ENCODE peak calls at places on chromosomes 3 and 15, in four cellular contexts. Z, W, A and X are unnamed samples. For H3K4me1, the result is how much of the 10 kb centered on the place peaks cover.

GRCh38 chr3:32820971-32821685 is 3.3 kb downstream of the TRIM71 start:
- DNase-seq in Z (no peak), W (no peak), A (no peak), X (no peak)

GRCh38 chr3:37957185-37957936 is 33.2 kb upstream of the VILL start:
- DNase-seq in Z (no peak), A (no peak), W (no peak), X (no peak)

GRCh38 chr15:98425173-98425572 is 223.2 kb upstream of the IGF1R start:
- DNase-seq in Z (no peak), W (no peak), A (no peak), X (no peak)

GRCh38 chr15:81222007-81222406 is 25.3 kb downstream of the IL16 start:
- DNase-seq in Z (no peak), A (no peak), W (no peak), X (no peak)

GRCh38 chr15:46297766-46298165 is 662.9 kb downstream of the SQOR start:
- DNase-seq in W (peak), Z (no peak), A (no peak), X (no peak)

GRCh38 chr3:111369953-111370352 is 172.0 kb upstream of the CD96 start:
- DNase-seq in A (no peak), Z (no peak), W (no peak), X (no peak)

GRCh38 chr15:48396020-48396419 is 64.8 kb downstream of the DUT start:
- DNase-seq in Z (no peak), A (no peak), W (no peak), X (no peak)

GRCh38 chr3:115518100-115518852 is 105.0 kb upstream of the GAP43 start:
- DNase-seq in Z (peak), A (no peak), W (no peak), X (no peak)

GRCh38 chr15:37518436-37518835 is 416.0 kb upstream of the TMCO5A start:
- DNase-seq in Z (no peak), W (no peak), A (no peak), X (no peak)

GRCh38 chr3:142861926-142862325 is 27.0 kb downstream of the PCOLCE2 start:
- DNase-seq in A (no peak), W (no peak), Z (no peak), X (no peak)

GRCh38 chr15:24269166-24269571 is 406.4 kb upstream of the NPAP1 start:
- DNase-seq in A (peak), Z (no peak), W (no peak), X (no peak)

GRCh38 chr3:136437006-136437405 is 186.9 kb downstream of the PCCB start:
- DNase-seq in W (no peak), A (no peak), Z (no peak), X (no peak)

GRCh38 chr3:100810671-100811070 is 101.4 kb downstream of the TFG start:
- DNase-seq in A (no peak), Z (no peak), W (no peak), X (no peak)

GRCh38 chr3:43894176-43895049 is 203.7 kb downstream of the ABHD5 start:
- DNase-seq in A (peak), Z (peak), W (peak), X (no peak)

GRCh38 chr3:144760831-144761230 is 789.2 kb downstream of the DIPK2A start:
- DNase-seq in A (no peak), Z (no peak), W (no peak), X (no peak)

GRCh38 chr3:190060401-190060800 is 60.3 kb downstream of the P3H2 start:
- DNase-seq in Z (no peak), W (no peak), A (no peak), X (no peak)

GRCh38 chr3:47910777-47911440 is 105.3 kb downstream of the MAP4 start:
- DNase-seq in W (no peak), A (no peak), Z (no peak), X (no peak)

GRCh38 chr15:40128746-40129660 is 20.3 kb upstream of the BMF start:
- DNase-seq in A (no peak), Z (no peak), W (no peak), X (no peak)

GRCh38 chr3:42228796-42229195 is 37.2 kb downstream of the CCK start:
- DNase-seq in Z (no peak), A (no peak), W (peak), X (no peak)

GRCh38 chr3:154050766-154051165 is 70.4 kb upstream of the ARHGEF26 start:
- DNase-seq in Z (no peak), A (no peak), W (no peak), X (no peak)

GRCh38 chr3:186514296-186515002 is 29.7 kb downstream of the CRYGS start:
- DNase-seq in A (no peak), Z (no peak), W (no peak), X (no peak)

GRCh38 chr3:182980204-182981037 is at the start of gene DCUN1D1:
- DNase-seq in A (peak), W (peak), Z (peak), X (peak)

GRCh38 chr15:89395996-89396395 is 61.4 kb upstream of the POLG start:
- DNase-seq in A (no peak), W (no peak), Z (no peak), X (no peak)

GRCh38 chr15:52791776-52792175 is 1.6 kb upstream of the ONECUT1 start:
- DNase-seq in A (no peak), Z (no peak), W (no peak), X (no peak)

GRCh38 chr3:71225951-71226564 is 357.5 kb downstream of the FOXP1 start:
- DNase-seq in A (no peak), W (no peak), Z (no peak), X (no peak)

GRCh38 chr3:174937488-174937887 is 78.4 kb downstream of the NAALADL2 start:
- DNase-seq in W (no peak), A (no peak), Z (no peak), X (no peak)

GRCh38 chr3:182479335-182479734 is 314.0 kb upstream of the ATP11B start:
- DNase-seq in A (no peak), Z (no peak), W (no peak), X (no peak)

GRCh38 chr15:48536681-48537091 is 108.8 kb downstream of the FBN1 start:
- DNase-seq in A (no peak), Z (no peak), W (no peak), X (no peak)

GRCh38 chr15:95425859-95426258 is 904.6 kb upstream of the NR2F2 start:
- DNase-seq in W (no peak), A (no peak), Z (no peak), X (no peak)

GRCh38 chr3:190516416-190516815 is 2.5 kb downstream of the IL1RAP start:
- DNase-seq in W (no peak), A (no peak), Z (no peak), X (no peak)

GRCh38 chr3:48400824-48401433 is 28.9 kb downstream of the FBXW12 start:
- DNase-seq in A (peak), Z (peak), W (peak), X (peak)

GRCh38 chr3:26078539-26078938 is 288.6 kb downstream of the OXSM start:
- DNase-seq in Z (no peak), A (no peak), W (no peak), X (no peak)

GRCh38 chr3:123025642-123026521 is 1.7 kb downstream of the SEMA5B start:
- DNase-seq in Z (no peak), A (no peak), W (no peak), X (no peak)

GRCh38 chr15:57551717-57552677 is 39.7 kb upstream of the MYZAP start:
- DNase-seq in A (no peak), W (no peak), Z (no peak), X (no peak)

GRCh38 chr3:157785071-157785826 is 282.0 kb upstream of the VEPH1 start:
- DNase-seq in A (no peak), W (no peak), Z (no peak), X (no peak)

GRCh38 chr15:24746094-24746493 is 70.5 kb downstream of the NPAP1 start:
- DNase-seq in Z (no peak), W (no peak), A (no peak), X (no peak)

GRCh38 chr15:76208786-76209424 is 102.4 kb downstream of the ETFA start:
- DNase-seq in W (no peak), A (no peak), Z (no peak), X (no peak)

GRCh38 chr3:30583973-30584372 is 22.4 kb upstream of the TGFBR2 start:
- DNase-seq in Z (no peak), W (no peak), A (no peak), X (no peak)

GRCh38 chr3:179589143-179589542 is 15.3 kb downstream of the MRPL47 start:
- DNase-seq in Z (no peak), W (no peak), A (no peak), X (no peak)

GRCh38 chr3:4163006-4163405 is 140.2 kb upstream of the SETMAR start:
- DNase-seq in A (no peak), Z (no peak), W (no peak), X (no peak)

GRCh38 chr3:4162132-4162531 is 141.0 kb upstream of the SETMAR start:
- DNase-seq in W (no peak), Z (no peak), A (no peak), X (no peak)

GRCh38 chr3:4166540-4166939 is 136.6 kb upstream of the SETMAR start:
- DNase-seq in W (no peak), Z (no peak), A (no peak), X (no peak)
- TF ChIP-seq CTCF in W (no peak), Z (no peak), A (no peak), X (no peak)

GRCh38 chr15:94239474-94239873 is 8.1 kb downstream of the MCTP2 start:
- DNase-seq in A (no peak), W (no peak), Z (no peak), X (no peak)
- H3K4me1 ChIP-seq in A (under half), W (half or more), Z (under half), X (under half)

GRCh38 chr3:61627768-61628185 is 66.4 kb downstream of the PTPRG start:
- DNase-seq in A (peak), W (no peak), Z (peak), X (no peak)

GRCh38 chr3:61628636-61629035 is 67.3 kb downstream of the PTPRG start:
- DNase-seq in Z (no peak), A (no peak), W (no peak), X (no peak)

GRCh38 chr3:61626484-61626883 is 65.1 kb downstream of the PTPRG start:
- DNase-seq in Z (no peak), W (no peak), A (no peak), X (no peak)

GRCh38 chr3:61631108-61631769 is 69.9 kb downstream of the PTPRG start:
- DNase-seq in W (peak), A (no peak), Z (no peak), X (no peak)

DNA sequence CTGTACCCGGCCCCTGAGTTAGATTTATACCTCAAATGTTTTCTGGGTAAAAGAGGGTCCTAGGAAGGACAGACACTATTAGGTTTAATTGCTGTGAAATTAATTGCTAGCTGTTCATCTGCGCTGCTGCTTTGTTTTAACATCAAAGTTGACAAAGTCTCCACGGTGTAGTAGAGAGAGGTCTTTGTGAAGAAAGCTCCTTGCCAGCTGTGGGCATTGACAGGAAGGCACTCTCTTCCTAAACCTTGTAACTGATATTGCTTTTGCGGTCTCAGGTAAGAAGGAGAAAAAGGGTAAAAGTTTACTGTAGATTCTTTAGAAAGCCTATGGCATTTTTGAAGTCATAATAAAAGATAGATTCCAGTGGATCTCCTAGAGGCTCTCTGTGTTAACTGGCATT is 68.1 kb downstream of the PTPRG start:
- DNase-seq in W (no peak), Z (no peak), A (no peak), X (no peak)
- TF ChIP-seq CTCF in W (no peak), Z (no peak), A (no peak), X (no peak)

GRCh38 chr3:21543380-21544075 is 207.5 kb downstream of the ZNF385D start:
- DNase-seq in W (no peak), Z (no peak), A (no peak), X (no peak)

GRCh38 chr3:21540265-21540664 is 210.7 kb downstream of the ZNF385D start:
- DNase-seq in Z (no peak), A (no peak), W (no peak), X (no peak)

GRCh38 chr3:21542656-21543379 is 208.2 kb downstream of the ZNF385D start:
- DNase-seq in W (no peak), A (no peak), Z (no peak), X (no peak)

GRCh38 chr3:21544076-21544462 is 206.9 kb downstream of the ZNF385D start:
- DNase-seq in A (no peak), Z (no peak), W (no peak), X (no peak)
- H3K4me1 ChIP-seq in A (under half), Z (under half), W (under half), X (under half)

GRCh38 chr15:75179773-75180140 is 21.9 kb upstream of the C15orf39 start:
- DNase-seq in W (no peak), Z (no peak), A (no peak), X (no peak)

GRCh38 chr15:75181780-75182179 is 19.9 kb upstream of the C15orf39 start:
- DNase-seq in Z (no peak), W (no peak), A (no peak), X (no peak)

GRCh38 chr15:75185271-75186029 is 16.2 kb upstream of the C15orf39 start:
- DNase-seq in A (no peak), W (no peak), Z (no peak), X (no peak)

GRCh38 chr15:75178938-75179772 is 22.5 kb upstream of the C15orf39 start:
- DNase-seq in A (no peak), W (no peak), Z (no peak), X (no peak)

GRCh38 chr15:75182187-75183131 is 19.2 kb upstream of the C15orf39 start:
- DNase-seq in Z (peak), A (peak), W (no peak), X (no peak)
- TF ChIP-seq CTCF in Z (no peak), A (no peak), W (peak), X (no peak)

GRCh38 chr3:4978966-4979400 is 254 bp upstream of the BHLHE40 start:
- DNase-seq in A (peak), Z (peak), W (peak), X (peak)
- H3K4me1 ChIP-seq in A (under half), Z (under half), W (under half), X (half or more)

GRCh38 chr15:101252836-101253235 is 988 bp upstream of the CHSY1 start:
- DNase-seq in Z (no peak), W (no peak), A (no peak), X (no peak)

GRCh38 chr15:101254157-101255065 is 2.6 kb upstream of the CHSY1 start:
- DNase-seq in A (no peak), W (no peak), Z (no peak), X (no peak)

GRCh38 chr15:101250931-101251829 is 668 bp downstream of the CHSY1 start:
- DNase-seq in A (no peak), W (no peak), Z (peak), X (peak)

GRCh38 chr15:101250331-101250730 is 1.5 kb downstream of the CHSY1 start:
- DNase-seq in W (no peak), Z (no peak), A (no peak), X (no peak)

GRCh38 chr15:101251830-101252820 is at the start of gene CHSY1:
- DNase-seq in Z (peak), W (peak), A (peak), X (peak)
- TF ChIP-seq CTCF in Z (no peak), W (peak), A (no peak), X (no peak)

GRCh38 chr3:193996205-193996604 is 139.7 kb upstream of the HES1 start:
- DNase-seq in Z (no peak), W (no peak), A (no peak), X (peak)
- H3K4me1 ChIP-seq in Z (under half), W (under half), A (under half), X (under half)